ENCODE peak calls at places on chromosomes 5 and 9, in eight cellular contexts. P is HS-5; H is NCI-H1417; E is heart left ventricle; D is EH; R is progenitor cell of endocrine pancreas; F is stimulated activated CD4-positive, alpha-beta T cell treated with anti-CD3 and anti-CD28 coated beads, TNF-alpha, amount 100 ng/mL, for 4 hours; A is NCI-H446 treated with DMSO at 0.1 percent for 48 hours. G is an unnamed sample.

GRCh38 chr9:89144242-89144641 is 34.4 kb downstream of the SHC3 start:
- DNase-seq in P (no peak), H (no peak), E (no peak), D (no peak), R (no peak), F (no peak), A (no peak), G (no peak)

GRCh38 chr9:37336150-37336549 is 86.3 kb upstream of the GRHPR start:
- DNase-seq in P (no peak), H (no peak), E (no peak), D (no peak), R (no peak), F (no peak), A (no peak), G (no peak)

GRCh38 chr5:57219386-57219785 is 45.5 kb downstream of the GPBP1 start:
- DNase-seq in P (no peak), H (no peak), E (no peak), D (no peak), R (no peak), F (peak), A (no peak), G (no peak)

GRCh38 chr9:37554318-37554717 is 21.9 kb downstream of the FBXO10 start:
- DNase-seq in P (no peak), H (no peak), E (no peak), D (no peak), R (no peak), F (no peak), A (no peak), G (no peak)

GRCh38 chr5:147439253-147439652 is 70.6 kb downstream of the DPYSL3 start:
- DNase-seq in P (no peak), H (no peak), E (no peak), D (peak), R (no peak), F (no peak), A (no peak), G (no peak)

GRCh38 chr5:448061-448765 is 5.2 kb downstream of the EXOC3 start:
- DNase-seq in P (no peak), H (no peak), E (peak), D (no peak), R (no peak), F (no peak), A (no peak), G (no peak)

GRCh38 chr5:7837401-7837800 is 13.5 kb downstream of the CFAP90 start:
- DNase-seq in P (no peak), H (no peak), E (no peak), D (no peak), R (no peak), F (no peak), A (no peak), G (no peak)

GRCh38 chr5:147208134-147208533 is 26.7 kb upstream of the STK32A start:
- DNase-seq in P (no peak), H (no peak), E (no peak), D (no peak), R (no peak), F (no peak), A (no peak), G (no peak)

GRCh38 chr5:36382890-36383289 is 81.2 kb upstream of the RANBP3L start:
- DNase-seq in P (no peak), H (no peak), E (no peak), D (no peak), R (no peak), F (no peak), A (no peak), G (no peak)

GRCh38 chr9:77417570-77417969 is 230.6 kb downstream of the GNA14 start:
- DNase-seq in P (peak), H (no peak), E (no peak), D (peak), R (no peak), F (no peak), A (no peak), G (no peak)

GRCh38 chr9:89442501-89442978 is 55.4 kb downstream of the SEMA4D start:
- DNase-seq in P (no peak), H (no peak), E (no peak), D (no peak), R (no peak), F (no peak), A (no peak), G (no peak)

GRCh38 chr9:136314056-136314416 is 10.1 kb upstream of the CCDC187 start:
- DNase-seq in P (no peak), H (no peak), E (no peak), D (no peak), R (no peak), F (no peak), A (no peak), G (no peak)

GRCh38 chr5:143051244-143052058 is 281.3 kb downstream of the ARHGAP26 start:
- DNase-seq in P (no peak), H (peak), E (no peak), D (peak), R (no peak), F (no peak), A (peak), G (peak)

GRCh38 chr9:72894342-72894741 is 58.5 kb downstream of the ALDH1A1 start:
- DNase-seq in P (peak), H (no peak), E (no peak), D (peak), R (no peak), F (no peak), A (no peak), G (no peak)

GRCh38 chr5:1660511-1660910 is 136.8 kb upstream of the LPCAT1 start:
- DNase-seq in P (no peak), H (no peak), E (no peak), D (no peak), R (no peak), F (no peak), A (no peak), G (no peak)

GRCh38 chr5:15499528-15500325 is at the start of gene FBXL7:
- DNase-seq in P (no peak), H (peak), E (peak), D (peak), R (peak), F (no peak), A (no peak), G (peak)

GRCh38 chr5:66633754-66634153 is 37.6 kb downstream of the MAST4 start:
- DNase-seq in P (no peak), H (peak), E (no peak), D (no peak), R (no peak), F (no peak), A (no peak), G (peak)

GRCh38 chr9:100879884-100880283 is 148.6 kb upstream of the PLPPR1 start:
- DNase-seq in P (no peak), H (no peak), E (no peak), D (no peak), R (no peak), F (no peak), A (no peak), G (no peak)

GRCh38 chr9:108709126-108709525 is 146.7 kb downstream of the ACTL7B start:
- DNase-seq in P (no peak), H (no peak), E (no peak), D (no peak), R (no peak), F (no peak), A (no peak), G (no peak)

GRCh38 chr9:99024959-99025358 is 80.0 kb upstream of the TGFBR1 start:
- DNase-seq in P (no peak), H (no peak), E (no peak), D (no peak), R (no peak), F (no peak), A (no peak), G (no peak)

GRCh38 chr5:111756701-111757581 is at the start of gene NREP:
- DNase-seq in P (peak), H (peak), E (peak), D (peak), R (peak), F (peak), A (peak), G (peak)

GRCh38 chr5:5710471-5710870 is 288.0 kb downstream of the ICE1 start:
- DNase-seq in P (no peak), H (peak), E (no peak), D (no peak), R (no peak), F (no peak), A (no peak), G (no peak)

GRCh38 chr5:74648835-74649286 is 8.3 kb upstream of the ENC1 start:
- DNase-seq in P (no peak), H (peak), E (no peak), D (peak), R (no peak), F (no peak), A (peak), G (peak)

GRCh38 chr5:73388371-73388684 is 60.2 kb downstream of the FOXD1 start:
- DNase-seq in P (no peak), H (no peak), E (no peak), D (peak), R (no peak), F (no peak), A (peak), G (no peak)

GRCh38 chr5:82330506-82330905 is 52.4 kb upstream of the RPS23 start:
- DNase-seq in P (no peak), H (no peak), E (no peak), D (no peak), R (no peak), F (no peak), A (peak), G (no peak)

GRCh38 chr5:181160144-181160754 is 12.9 kb downstream of the OR2V2 start:
- DNase-seq in P (no peak), H (peak), E (no peak), D (peak), R (no peak), F (peak), A (peak), G (no peak)

GRCh38 chr5:53994148-53994547 is 316.2 kb downstream of the ARL15 start:
- DNase-seq in P (peak), H (no peak), E (no peak), D (peak), R (no peak), F (no peak), A (no peak), G (no peak)

GRCh38 chr5:66558562-66558961 is 37.6 kb upstream of the MAST4 start:
- DNase-seq in P (no peak), H (no peak), E (no peak), D (no peak), R (no peak), F (no peak), A (no peak), G (no peak)

G was measured in NCI-H1694 treated with DMSO at 0.1 percent for 48 hours.